ENCODE peak calls at places on chromosomes 6 and 20, in nine cellular contexts. T is Calu3, L is SK-N-SH, C is OCI-LY7, D is endothelial cell of umbilical vein, S is heart left ventricle, B is K562, J is stomach, R is colonic mucosa. F is an unnamed sample.

GRCh38 chr20:43451400-43451799 is 6.3 kb upstream of the SRSF6 start:
- DNase-seq in T (no peak), L (no peak), C (no peak), D (no peak), S (no peak), B (no peak), J (no peak), R (no peak), F (no peak)

GRCh38 chr6:137921823-137922222 is 54.8 kb downstream of the TNFAIP3 start:
- DNase-seq in T (no peak), L (no peak), C (no peak), D (no peak), S (no peak), B (no peak), J (no peak), R (no peak), F (no peak)

GRCh38 chr20:50233325-50234212 is 42.9 kb downstream of the CEBPB start:
- DNase-seq in T (no peak), L (no peak), C (no peak), D (no peak), S (no peak), B (no peak), J (no peak), R (no peak), F (no peak)

GRCh38 chr6:118697554-118697953 is 46.2 kb upstream of the CEP85L start:
- DNase-seq in T (no peak), L (no peak), C (no peak), D (no peak), S (no peak), B (no peak), J (no peak), R (no peak), F (no peak)

GRCh38 chr6:115947964-115948541 is 112.6 kb downstream of the FRK start:
- DNase-seq in T (no peak), L (no peak), C (no peak), D (no peak), S (no peak), B (no peak), J (peak; percentile 39), R (peak; percentile 52), F (no peak)

GRCh38 chr6:20716865-20717264 is 182.6 kb downstream of the CDKAL1 start:
- DNase-seq in T (no peak), L (no peak), C (no peak), D (no peak), S (no peak), B (no peak), J (no peak), R (no peak), F (no peak)

GRCh38 chr20:16125810-16126209 is 447.4 kb downstream of the KIF16B start:
- DNase-seq in T (no peak), L (no peak), C (no peak), D (no peak), S (no peak), B (no peak), J (no peak), R (no peak), F (no peak)

GRCh38 chr20:62163485-62163865 is 19.4 kb upstream of the MTG2 start:
- DNase-seq in T (no peak), L (no peak), C (no peak), D (no peak), S (no peak), B (no peak), J (no peak), R (no peak), F (no peak)

GRCh38 chr6:47483853-47484546 is 6.4 kb downstream of the CD2AP start:
- DNase-seq in T (no peak), L (no peak), C (no peak), D (peak; percentile 29), S (no peak), B (no peak), J (no peak), R (no peak), F (no peak)

GRCh38 chr6:35727935-35728662 is 8.7 kb upstream of the ARMC12 start:
- DNase-seq in T (peak; percentile 77), L (peak; percentile 89), C (peak; percentile 94), D (peak; percentile 87), S (peak; percentile 92), B (peak; percentile 94), J (peak; percentile 96), R (peak; percentile 89), F (peak; percentile 94)

GRCh38 chr20:17958326-17959256 is 10.0 kb downstream of the SNX5 start:
- DNase-seq in T (no peak), L (no peak), C (no peak), D (peak; percentile 75), S (no peak), B (no peak), J (no peak), R (no peak), F (no peak)

GRCh38 chr6:134007077-134007476 is 45.3 kb downstream of the SLC2A12 start:
- DNase-seq in T (peak; percentile 87), L (no peak), C (no peak), D (no peak), S (no peak), B (no peak), J (peak; percentile 93), R (peak; percentile 81), F (no peak)

GRCh38 chr6:116055513-116055912 is 5.2 kb downstream of the FRK start:
- DNase-seq in T (no peak), L (no peak), C (no peak), D (no peak), S (no peak), B (no peak), J (no peak), R (no peak), F (no peak)

GRCh38 chr6:136511921-136512320 is 38.3 kb downstream of the MAP7 start:
- DNase-seq in T (no peak), L (no peak), C (no peak), D (no peak), S (no peak), B (no peak), J (peak; percentile 82), R (no peak), F (peak; percentile 34)

GRCh38 chr6:167275436-167275835 is 15.7 kb upstream of the UNC93A start:
- DNase-seq in T (no peak), L (no peak), C (no peak), D (no peak), S (no peak), B (no peak), J (no peak), R (no peak), F (no peak)

GRCh38 chr6:139580592-139581484 is 206.4 kb upstream of the CITED2 start:
- DNase-seq in T (no peak), L (no peak), C (no peak), D (no peak), S (no peak), B (no peak), J (no peak), R (no peak), F (no peak)

GRCh38 chr6:33165581-33166258 is 26.5 kb downstream of the COL11A2 start:
- DNase-seq in T (no peak), L (no peak), C (no peak), D (no peak), S (no peak), B (no peak), J (no peak), R (no peak), F (no peak)

GRCh38 chr6:71446084-71446869 is 157.7 kb downstream of the OGFRL1 start:
- DNase-seq in T (no peak), L (no peak), C (no peak), D (peak; percentile 46), S (no peak), B (no peak), J (no peak), R (no peak), F (no peak)

GRCh38 chr6:157492741-157493140 is 111.8 kb downstream of the ZDHHC14 start:
- DNase-seq in T (no peak), L (no peak), C (no peak), D (no peak), S (no peak), B (no peak), J (no peak), R (peak; percentile 7), F (no peak)

GRCh38 chr20:48682529-48683385 is 145.0 kb downstream of the PREX1 start:
- DNase-seq in T (peak; percentile 84), L (peak; percentile 93), C (no peak), D (peak; percentile 89), S (peak; percentile 89), B (peak; percentile 68), J (peak; percentile 97), R (peak; percentile 94), F (peak; percentile 98)

GRCh38 chr20:56628873-56629463 is at the start of gene TFAP2C:
- DNase-seq in T (peak; percentile 91), L (peak; percentile 62), C (no peak), D (no peak), S (peak; percentile 62), B (peak; percentile 89), J (peak; percentile 71), R (peak; percentile 86), F (peak; percentile 67)

GRCh38 chr6:87408721-87409155 is 966 bp downstream of the CFAP206 start:
- DNase-seq in T (no peak), L (no peak), C (no peak), D (no peak), S (no peak), B (no peak), J (no peak), R (no peak), F (no peak)

GRCh38 chr6:87407531-87407895 is 259 bp upstream of the CFAP206 start:
- DNase-seq in T (peak; percentile 44), L (no peak), C (peak; percentile 33), D (peak; percentile 62), S (peak; percentile 48), B (no peak), J (no peak), R (no peak), F (peak; percentile 65)

GRCh38 chr6:87407896-87408720 is at the start of gene CFAP206:
- DNase-seq in T (peak; percentile 76), L (peak; percentile 93), C (peak; percentile 90), D (peak; percentile 95), S (peak; percentile 79), B (peak; percentile 91), J (peak; percentile 84), R (peak; percentile 78), F (peak; percentile 84)
- TF ChIP-seq CTCF in T (no peak), L (peak; percentile 29), C (peak; percentile 36), D (no peak), S (peak; percentile 46), B (no peak), J (no peak), R (no peak), F (no peak)

GRCh38 chr6:38234141-38234540 is 405.6 kb downstream of the BTBD9 start:
- DNase-seq in T (no peak), L (no peak), C (no peak), D (no peak), S (no peak), B (no peak), J (no peak), R (no peak), F (no peak)
- TF ChIP-seq CTCF in T (no peak), L (no peak), C (no peak), D (no peak), S (no peak), B (no peak), J (no peak), R (no peak), F (no peak)

GRCh38 chr20:57711311-57711712 is 1.5 kb upstream of the PMEPA1 start:
- DNase-seq in T (peak; percentile 78), L (peak; percentile 67), C (no peak), D (no peak), S (no peak), B (no peak), J (no peak), R (no peak), F (no peak)
- TF ChIP-seq CTCF in T (peak; percentile 39), L (no peak), C (peak; percentile 39), D (no peak), S (peak; percentile 11), B (no peak), J (no peak), R (no peak), F (no peak)

GRCh38 chr6:170260686-170261085 is 30.2 kb downstream of the DLL1 start:
- DNase-seq in T (no peak), L (no peak), C (peak; percentile 5), D (no peak), S (no peak), B (peak; percentile 49), J (no peak), R (no peak), F (no peak)
- TF ChIP-seq CTCF in T (no peak), L (no peak), C (peak; percentile 45), D (no peak), S (no peak), B (peak; percentile 33), J (no peak), R (no peak), F (no peak)